ENCODE peak calls at places on chromosomes 6 and 20, in five cellular contexts. P is substantia nigra, W is right cardiac atrium, L is RWPE1, G is A549. Z is an unnamed sample.

GRCh38 chr6:136644597-136644952 is 94.4 kb upstream of the MAP7 start:
- DNase-seq in P (no peak), W (no peak), L (no peak), G (no peak), Z (no peak)

GRCh38 chr20:37622728-37623127 is 71.1 kb upstream of the CTNNBL1 start:
- DNase-seq in P (no peak), W (no peak), L (no peak), G (no peak), Z (no peak)

GRCh38 chr20:60242836-60243520 is 284.8 kb downstream of the CDH26 start:
- DNase-seq in P (no peak), W (no peak), L (peak), G (no peak), Z (no peak)

GRCh38 chr6:15440040-15440439 is 194.2 kb downstream of the JARID2 start:
- DNase-seq in P (no peak), W (no peak), L (no peak), G (no peak), Z (no peak)

GRCh38 chr20:22684072-22684762 is 99.8 kb upstream of the FOXA2 start:
- DNase-seq in P (peak), W (peak), L (peak), G (peak), Z (peak)

GRCh38 chr20:57747889-57748456 is 38.2 kb upstream of the PMEPA1 start:
- DNase-seq in P (no peak), W (no peak), L (no peak), G (peak), Z (no peak)

GRCh38 chr6:52570291-52570700 is 6.6 kb downstream of the TRAM2 start:
- DNase-seq in P (no peak), W (peak), L (no peak), G (no peak), Z (no peak)

GRCh38 chr6:21305827-21306469 is 287.6 kb upstream of the SOX4 start:
- DNase-seq in P (no peak), W (no peak), L (peak), G (peak), Z (no peak)

GRCh38 chr20:35174458-35175216 is 2.8 kb downstream of the PROCR start:
- DNase-seq in P (no peak), W (no peak), L (peak), G (peak), Z (no peak)

GRCh38 chr20:31843288-31843687 is 2.1 kb downstream of the FOXS1 start:
- DNase-seq in P (no peak), W (no peak), L (no peak), G (no peak), Z (no peak)

GRCh38 chr6:67165606-67166005 is 1458.6 kb upstream of the EYS start:
- DNase-seq in P (no peak), W (no peak), L (no peak), G (no peak), Z (no peak)

GRCh38 chr20:15986690-15987089 is 586.6 kb downstream of the KIF16B start:
- DNase-seq in P (no peak), W (no peak), L (no peak), G (no peak), Z (peak)

GRCh38 chr20:23161244-23161875 is 75.2 kb upstream of the CD93 start:
- DNase-seq in P (no peak), W (no peak), L (no peak), G (no peak), Z (peak)

GRCh38 chr6:73513496-73513854 is 7.4 kb downstream of the EEF1A1 start:
- DNase-seq in P (no peak), W (no peak), L (no peak), G (peak), Z (peak)

GRCh38 chr20:60254901-60255411 is 296.7 kb downstream of the CDH26 start:
- DNase-seq in P (no peak), W (no peak), L (peak), G (no peak), Z (no peak)

GRCh38 chr20:40230486-40230885 is 458.6 kb downstream of the MAFB start:
- DNase-seq in P (no peak), W (no peak), L (no peak), G (no peak), Z (no peak)

GRCh38 chr6:118223316-118223715 is 316.3 kb downstream of the SLC35F1 start:
- DNase-seq in P (no peak), W (no peak), L (no peak), G (no peak), Z (no peak)
- H3K27ac ChIP-seq in P (no peak), W (no peak), L (no peak), G (no peak), Z (no peak)

GRCh38 chr6:110886555-110887167 is 12.1 kb downstream of the AMD1 start:
- DNase-seq in P (no peak), W (no peak), L (no peak), G (no peak), Z (no peak)
- H3K27ac ChIP-seq in P (no peak), W (no peak), L (peak), G (peak), Z (no peak)

GRCh38 chr6:90169328-90169886 is 127.2 kb downstream of the BACH2 start:
- DNase-seq in P (no peak), W (no peak), L (no peak), G (no peak), Z (no peak)

GRCh38 chr6:90168693-90169131 is 127.9 kb downstream of the BACH2 start:
- DNase-seq in P (no peak), W (no peak), L (peak), G (no peak), Z (no peak)

GRCh38 chr6:90162648-90163409 is 133.8 kb downstream of the BACH2 start:
- DNase-seq in P (no peak), W (no peak), L (no peak), G (no peak), Z (no peak)

GRCh38 chr6:90170601-90171000 is 126.0 kb downstream of the BACH2 start:
- DNase-seq in P (no peak), W (no peak), L (no peak), G (no peak), Z (no peak)

DNA sequence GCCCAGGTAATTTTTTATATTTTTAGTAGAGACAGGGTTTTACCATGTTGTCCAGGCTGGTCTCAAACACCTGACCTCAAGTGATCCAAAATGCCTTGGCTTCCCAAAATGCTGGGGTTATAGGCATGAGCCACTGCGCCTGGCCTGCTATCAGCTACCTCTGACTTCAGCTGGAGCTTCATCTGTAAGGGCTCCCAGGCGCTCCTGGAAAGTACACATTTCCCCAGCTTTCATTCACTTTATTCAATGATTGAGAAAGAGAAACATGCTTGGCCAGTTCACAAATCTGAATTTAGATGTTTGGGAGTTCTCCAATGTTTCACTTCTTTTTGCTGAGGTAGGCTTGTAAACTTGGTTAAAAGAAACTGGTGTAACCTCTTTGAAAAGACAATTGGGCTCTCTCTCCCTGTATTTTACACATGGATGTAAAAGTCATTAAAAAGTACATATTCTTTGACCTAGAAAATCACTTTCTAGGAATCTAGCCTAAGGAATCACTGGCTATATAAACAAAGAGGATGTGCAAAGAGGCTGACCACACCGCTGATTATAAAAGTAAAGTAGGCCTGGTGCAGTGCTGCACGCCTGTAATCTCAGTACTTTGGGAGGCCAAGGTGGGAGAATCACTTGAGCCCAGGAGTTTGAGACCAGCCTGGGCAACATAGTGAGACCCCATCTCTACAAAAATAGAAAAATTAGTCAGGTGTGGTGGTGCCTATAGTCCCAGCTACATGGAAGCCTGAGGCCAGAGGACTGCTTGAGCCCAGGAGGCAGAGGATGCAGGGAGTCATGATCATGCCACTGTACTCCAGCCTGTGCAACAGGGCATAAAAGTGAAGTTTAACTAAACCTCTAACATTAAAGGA is 128.9 kb downstream of the BACH2 start:
- DNase-seq in P (no peak), W (no peak), L (no peak), G (no peak), Z (no peak)
- H3K27ac ChIP-seq in P (no peak), W (no peak), L (peak), G (no peak), Z (no peak)

GRCh38 chr6:161132384-161132783 is 140.8 kb downstream of the MAP3K4 start:
- DNase-seq in P (no peak), W (no peak), L (no peak), G (no peak), Z (no peak)

GRCh38 chr6:161128680-161129196 is 137.2 kb downstream of the MAP3K4 start:
- DNase-seq in P (no peak), W (no peak), L (no peak), G (peak), Z (no peak)

GRCh38 chr6:161128230-161128629 is 136.7 kb downstream of the MAP3K4 start:
- DNase-seq in P (no peak), W (no peak), L (no peak), G (no peak), Z (no peak)

GRCh38 chr6:161131367-161131766 is 139.8 kb downstream of the MAP3K4 start:
- DNase-seq in P (no peak), W (no peak), L (no peak), G (no peak), Z (no peak)

GRCh38 chr6:161130606-161131005 is 139.0 kb downstream of the MAP3K4 start:
- DNase-seq in P (no peak), W (no peak), L (no peak), G (no peak), Z (no peak)
- H3K27ac ChIP-seq in P (no peak), W (no peak), L (no peak), G (no peak), Z (no peak)

GRCh38 chr6:108622601-108623335 is 62.1 kb downstream of the FOXO3 start:
- DNase-seq in P (no peak), W (peak), L (peak), G (peak), Z (no peak)
- H3K27ac ChIP-seq in P (no peak), W (peak), L (peak), G (no peak), Z (no peak)

GRCh38 chr6:163757506-163757905 is 343.0 kb downstream of the QKI start:
- DNase-seq in P (no peak), W (no peak), L (no peak), G (no peak), Z (no peak)
- H3K27ac ChIP-seq in P (no peak), W (no peak), L (no peak), G (no peak), Z (no peak)

GRCh38 chr6:113907107-113907506 is 50.0 kb downstream of the MARCKS start:
- DNase-seq in P (no peak), W (no peak), L (no peak), G (no peak), Z (no peak)
- H3K27ac ChIP-seq in P (no peak), W (no peak), L (no peak), G (no peak), Z (no peak)

Z was measured in Karpas-422.